ENCODE peak calls at places on chromosomes 4 and X, in seven cellular contexts. One of them, this sample, is unnamed.

GRCh38 chrX:102746134-102746584 is 25.6 kb downstream of the GPRASP3 start:
- DNase-seq in mesendoderm: peak
- DNase-seq in H9: peak
- DNase-seq in trophoblast cell: no peak
- DNase-seq in IMR-90: no peak
- DNase-seq in mesenchymal stem cell: peak
- DNase-seq in H1: no peak
- DNase-seq in this sample: no peak

GRCh38 chr4:102143433-102143832 is 201.8 kb downstream of the SLC39A8 start:
- DNase-seq in mesenchymal stem cell: no peak
- DNase-seq in H9: no peak
- DNase-seq in trophoblast cell: no peak
- DNase-seq in IMR-90: no peak
- DNase-seq in H1: no peak
- DNase-seq in mesendoderm: no peak
- DNase-seq in this sample: no peak

GRCh38 chrX:2187352-2188115 is 313.2 kb downstream of the DHRSX start:
- DNase-seq in H9: no peak
- DNase-seq in IMR-90: no peak
- DNase-seq in mesenchymal stem cell: no peak
- DNase-seq in H1: no peak
- DNase-seq in trophoblast cell: no peak
- DNase-seq in mesendoderm: no peak
- DNase-seq in this sample: no peak

GRCh38 chr4:8599657-8600056 is 7.1 kb downstream of the CPZ start:
- DNase-seq in mesendoderm: no peak
- DNase-seq in H9: no peak
- DNase-seq in IMR-90: peak
- DNase-seq in H1: no peak
- DNase-seq in trophoblast cell: no peak
- DNase-seq in mesenchymal stem cell: peak
- DNase-seq in this sample: no peak

GRCh38 chr4:173288296-173288695 is 45.9 kb downstream of the HMGB2 start:
- DNase-seq in H1: peak
- DNase-seq in trophoblast cell: peak
- DNase-seq in mesenchymal stem cell: peak
- DNase-seq in H9: peak
- DNase-seq in IMR-90: peak
- DNase-seq in mesendoderm: peak
- DNase-seq in this sample: peak

GRCh38 chr4:103008875-103009729 is 10.4 kb downstream of the SLC9B1 start:
- DNase-seq in IMR-90: peak
- DNase-seq in H9: no peak
- DNase-seq in H1: no peak
- DNase-seq in trophoblast cell: peak
- DNase-seq in mesenchymal stem cell: peak
- DNase-seq in mesendoderm: peak
- DNase-seq in this sample: peak

GRCh38 chrX:100946521-100946920 is 17.8 kb upstream of the XKRX start:
- DNase-seq in mesendoderm: peak
- DNase-seq in IMR-90: no peak
- DNase-seq in H9: no peak
- DNase-seq in mesenchymal stem cell: no peak
- DNase-seq in trophoblast cell: no peak
- DNase-seq in H1: no peak
- DNase-seq in this sample: no peak

GRCh38 chr4:118749347-118749988 is 64.3 kb downstream of the METTL14 start:
- DNase-seq in IMR-90: no peak
- DNase-seq in mesenchymal stem cell: no peak
- DNase-seq in H1: no peak
- DNase-seq in H9: no peak
- DNase-seq in trophoblast cell: no peak
- DNase-seq in mesendoderm: no peak
- DNase-seq in this sample: no peak

GRCh38 chr4:6965329-6965728 is 55.7 kb downstream of the TBC1D14 start:
- DNase-seq in IMR-90: no peak
- DNase-seq in H1: no peak
- DNase-seq in mesendoderm: no peak
- DNase-seq in trophoblast cell: no peak
- DNase-seq in mesenchymal stem cell: no peak
- DNase-seq in H9: no peak
- DNase-seq in this sample: no peak

GRCh38 chr4:183182873-183183725 is 84.0 kb downstream of the WWC2 start:
- DNase-seq in trophoblast cell: peak
- DNase-seq in mesendoderm: peak
- DNase-seq in mesenchymal stem cell: peak
- DNase-seq in H1: peak
- DNase-seq in IMR-90: peak
- DNase-seq in H9: peak
- DNase-seq in this sample: peak

GRCh38 chr4:7781361-7781760 is 158.3 kb downstream of the AFAP1 start:
- DNase-seq in H9: no peak
- DNase-seq in mesendoderm: no peak
- DNase-seq in mesenchymal stem cell: peak
- DNase-seq in IMR-90: peak
- DNase-seq in trophoblast cell: no peak
- DNase-seq in H1: no peak
- DNase-seq in this sample: no peak

GRCh38 chr4:151371045-151371605 is 37.9 kb upstream of the FHIP1A start:
- DNase-seq in mesendoderm: no peak
- DNase-seq in IMR-90: no peak
- DNase-seq in H9: no peak
- DNase-seq in mesenchymal stem cell: no peak
- DNase-seq in H1: no peak
- DNase-seq in trophoblast cell: no peak
- DNase-seq in this sample: no peak

GRCh38 chr4:4618846-4619245 is 77.0 kb upstream of the STX18 start:
- DNase-seq in IMR-90: no peak
- DNase-seq in trophoblast cell: no peak
- DNase-seq in mesendoderm: no peak
- DNase-seq in H9: no peak
- DNase-seq in mesenchymal stem cell: no peak
- DNase-seq in H1: no peak
- DNase-seq in this sample: no peak

GRCh38 chr4:120902925-120903324 is 19.6 kb downstream of the PRDM5 start:
- DNase-seq in mesendoderm: no peak
- DNase-seq in trophoblast cell: no peak
- DNase-seq in H1: no peak
- DNase-seq in IMR-90: no peak
- DNase-seq in mesenchymal stem cell: no peak
- DNase-seq in H9: no peak
- DNase-seq in this sample: no peak

GRCh38 chrX:21963736-21964135 is 23.2 kb downstream of the SMS start:
- DNase-seq in H9: no peak
- DNase-seq in trophoblast cell: no peak
- DNase-seq in mesendoderm: no peak
- DNase-seq in mesenchymal stem cell: peak
- DNase-seq in IMR-90: peak
- DNase-seq in H1: no peak
- DNase-seq in this sample: no peak

GRCh38 chr4:122765702-122766352 is 33.3 kb downstream of the BBS12 start:
- DNase-seq in mesenchymal stem cell: peak
- DNase-seq in IMR-90: peak
- DNase-seq in trophoblast cell: no peak
- DNase-seq in mesendoderm: no peak
- DNase-seq in H9: no peak
- DNase-seq in H1: no peak
- DNase-seq in this sample: no peak

GRCh38 chr4:92840880-92841279 is 537.1 kb downstream of the GRID2 start:
- DNase-seq in mesenchymal stem cell: no peak
- DNase-seq in H1: no peak
- DNase-seq in trophoblast cell: no peak
- DNase-seq in mesendoderm: no peak
- DNase-seq in IMR-90: no peak
- DNase-seq in H9: no peak
- DNase-seq in this sample: no peak

GRCh38 chrX:46978341-46979291 is 66.4 kb downstream of the JADE3 start:
- DNase-seq in trophoblast cell: peak
- DNase-seq in H1: peak
- DNase-seq in IMR-90: peak
- DNase-seq in mesendoderm: peak
- DNase-seq in H9: peak
- DNase-seq in mesenchymal stem cell: peak
- DNase-seq in this sample: peak

GRCh38 chr4:70704333-70705145 is 16.2 kb downstream of the UTP3 start:
- DNase-seq in mesendoderm: peak
- DNase-seq in trophoblast cell: peak
- DNase-seq in IMR-90: peak
- DNase-seq in H9: peak
- DNase-seq in H1: no peak
- DNase-seq in mesenchymal stem cell: peak
- DNase-seq in this sample: peak

GRCh38 chr4:87805971-87806370 is 6.6 kb downstream of the IBSP start:
- DNase-seq in H9: no peak
- DNase-seq in trophoblast cell: no peak
- DNase-seq in IMR-90: peak
- DNase-seq in H1: no peak
- DNase-seq in mesendoderm: no peak
- DNase-seq in mesenchymal stem cell: peak
- DNase-seq in this sample: no peak

GRCh38 chrX:39985116-39985515 is 112.6 kb downstream of the BCOR start:
- DNase-seq in mesenchymal stem cell: no peak
- DNase-seq in trophoblast cell: no peak
- DNase-seq in mesendoderm: no peak
- DNase-seq in H1: no peak
- DNase-seq in H9: no peak
- DNase-seq in IMR-90: no peak
- DNase-seq in this sample: no peak

GRCh38 chrX:153449306-153450113 is 3.7 kb upstream of the TREX2 start:
- DNase-seq in trophoblast cell: no peak
- DNase-seq in H1: no peak
- DNase-seq in mesenchymal stem cell: no peak
- DNase-seq in mesendoderm: no peak
- DNase-seq in H9: no peak
- DNase-seq in IMR-90: no peak
- DNase-seq in this sample: no peak

GRCh38 chr4:16608123-16608522 is 290.3 kb downstream of the LDB2 start:
- DNase-seq in trophoblast cell: no peak
- DNase-seq in mesenchymal stem cell: no peak
- DNase-seq in H9: no peak
- DNase-seq in IMR-90: peak
- DNase-seq in H1: no peak
- DNase-seq in mesendoderm: peak
- DNase-seq in this sample: no peak

GRCh38 chrX:55907968-55908607 is 190.5 kb downstream of the RRAGB start:
- DNase-seq in mesendoderm: peak
- DNase-seq in trophoblast cell: peak
- DNase-seq in mesenchymal stem cell: peak
- DNase-seq in H1: peak
- DNase-seq in IMR-90: no peak
- DNase-seq in H9: peak
- DNase-seq in this sample: peak

GRCh38 chrX:71107762-71108360 is 1.3 kb upstream of the CXorf65 start:
- DNase-seq in H1: no peak
- DNase-seq in IMR-90: no peak
- DNase-seq in trophoblast cell: no peak
- DNase-seq in H9: no peak
- DNase-seq in mesendoderm: no peak
- DNase-seq in mesenchymal stem cell: peak
- DNase-seq in this sample: no peak

GRCh38 chr4:77849278-77849965 is 13.2 kb upstream of the MRPL1 start:
- DNase-seq in H9: no peak
- DNase-seq in mesenchymal stem cell: no peak
- DNase-seq in mesendoderm: no peak
- DNase-seq in IMR-90: no peak
- DNase-seq in trophoblast cell: no peak
- DNase-seq in H1: no peak
- DNase-seq in this sample: no peak

GRCh38 chrX:139905743-139906142 is 27.1 kb downstream of the ATP11C start:
- DNase-seq in mesenchymal stem cell: no peak
- DNase-seq in trophoblast cell: no peak
- DNase-seq in H9: no peak
- DNase-seq in IMR-90: no peak
- DNase-seq in mesendoderm: no peak
- DNase-seq in H1: no peak
- DNase-seq in this sample: no peak

GRCh38 chrX:139905041-139905440 is 27.8 kb downstream of the ATP11C start:
- DNase-seq in H9: no peak
- DNase-seq in trophoblast cell: no peak
- DNase-seq in mesenchymal stem cell: no peak
- DNase-seq in H1: no peak
- DNase-seq in IMR-90: no peak
- DNase-seq in mesendoderm: no peak
- DNase-seq in this sample: no peak

GRCh38 chrX:139903229-139903628 is 29.6 kb downstream of the ATP11C start:
- DNase-seq in trophoblast cell: no peak
- DNase-seq in mesenchymal stem cell: no peak
- DNase-seq in H1: no peak
- DNase-seq in mesendoderm: peak
- DNase-seq in IMR-90: no peak
- DNase-seq in H9: no peak
- DNase-seq in this sample: no peak

GRCh38 chrX:139909716-139910115 is 23.1 kb downstream of the ATP11C start:
- DNase-seq in H9: no peak
- DNase-seq in mesenchymal stem cell: no peak
- DNase-seq in trophoblast cell: no peak
- DNase-seq in mesendoderm: no peak
- DNase-seq in IMR-90: no peak
- DNase-seq in H1: no peak
- DNase-seq in this sample: no peak

GRCh38 chrX:139907078-139907477 is 25.8 kb downstream of the ATP11C start:
- DNase-seq in mesendoderm: no peak
- DNase-seq in mesenchymal stem cell: no peak
- DNase-seq in H1: no peak
- DNase-seq in IMR-90: no peak
- DNase-seq in H9: no peak
- DNase-seq in trophoblast cell: no peak
- DNase-seq in this sample: no peak
- H4K8ac ChIP-seq in mesendoderm: no peak
- H4K8ac ChIP-seq in mesenchymal stem cell: no peak
- H4K8ac ChIP-seq in H1: no peak
- H4K8ac ChIP-seq in IMR-90: no peak
- H4K8ac ChIP-seq in H9: no peak
- H4K8ac ChIP-seq in trophoblast cell: no peak
- H4K8ac ChIP-seq in this sample: no peak

GRCh38 chr4:73439991-73440390 is 4.0 kb downstream of the AFP start:
- DNase-seq in trophoblast cell: no peak
- DNase-seq in mesenchymal stem cell: no peak
- DNase-seq in IMR-90: no peak
- DNase-seq in mesendoderm: no peak
- DNase-seq in H9: no peak
- DNase-seq in H1: no peak
- DNase-seq in this sample: no peak
- H4K8ac ChIP-seq in trophoblast cell: no peak
- H4K8ac ChIP-seq in mesenchymal stem cell: no peak
- H4K8ac ChIP-seq in IMR-90: no peak
- H4K8ac ChIP-seq in mesendoderm: no peak
- H4K8ac ChIP-seq in H9: no peak
- H4K8ac ChIP-seq in H1: no peak
- H4K8ac ChIP-seq in this sample: no peak

GRCh38 chrX:27622883-27623282 is 32.7 kb downstream of the DCAF8L2 start:
- DNase-seq in H1: no peak
- DNase-seq in trophoblast cell: no peak
- DNase-seq in H9: no peak
- DNase-seq in mesenchymal stem cell: no peak
- DNase-seq in mesendoderm: no peak
- DNase-seq in IMR-90: no peak
- DNase-seq in this sample: no peak
- H4K8ac ChIP-seq in H1: no peak
- H4K8ac ChIP-seq in trophoblast cell: no peak
- H4K8ac ChIP-seq in H9: no peak
- H4K8ac ChIP-seq in mesenchymal stem cell: no peak
- H4K8ac ChIP-seq in mesendoderm: no peak
- H4K8ac ChIP-seq in IMR-90: no peak
- H4K8ac ChIP-seq in this sample: no peak

GRCh38 chrX:113370001-113370400 is 529.4 kb upstream of the AMOT start:
- DNase-seq in mesendoderm: no peak
- DNase-seq in H1: no peak
- DNase-seq in H9: no peak
- DNase-seq in mesenchymal stem cell: no peak
- DNase-seq in trophoblast cell: no peak
- DNase-seq in IMR-90: no peak
- DNase-seq in this sample: peak
- H4K8ac ChIP-seq in mesendoderm: no peak
- H4K8ac ChIP-seq in H1: no peak
- H4K8ac ChIP-seq in H9: no peak
- H4K8ac ChIP-seq in mesenchymal stem cell: no peak
- H4K8ac ChIP-seq in trophoblast cell: no peak
- H4K8ac ChIP-seq in IMR-90: no peak
- H4K8ac ChIP-seq in this sample: no peak